ENCODE peak calls at places on chromosome 15, in five cellular contexts. H is CD8-positive, alpha-beta memory T cell; L is tibial artery; O is breast epithelium; S is body of pancreas. A is an unnamed sample.
A peak's percentile ranks its signal among the peaks of the same experiment; 100 is the strongest.

GRCh38 chr15:100330221-100330620 is 11.6 kb downstream of the ADAMTS17 start:
- DNase-seq in H (no peak), O (no peak), L (no peak), S (no peak), A (no peak)

GRCh38 chr15:78213956-78214355 is 20.4 kb downstream of the ACSBG1 start:
- DNase-seq in L (no peak), H (no peak), S (no peak), O (no peak), A (no peak)

GRCh38 chr15:88497109-88497761 is 29.7 kb downstream of the MRPS11 start:
- DNase-seq in L (no peak), S (no peak), O (no peak), H (no peak), A (no peak)

GRCh38 chr15:67025719-67026118 is 39.7 kb upstream of the SMAD3 start:
- DNase-seq in S (no peak), L (no peak), O (no peak), H (no peak), A (peak; percentile 49)

GRCh38 chr15:74828835-74829234 is 2.4 kb downstream of the CPLX3 start:
- DNase-seq in O (no peak), L (no peak), S (no peak), H (no peak), A (no peak)

GRCh38 chr15:27902680-27903385 is 196.3 kb downstream of the OCA2 start:
- DNase-seq in O (no peak), L (no peak), H (no peak), S (no peak), A (no peak)

GRCh38 chr15:83010709-83011270 is 649 bp downstream of the C15orf40 start:
- DNase-seq in S (peak; percentile 59), H (peak; percentile 78), O (peak; percentile 34), L (peak; percentile 80), A (peak; percentile 50)

GRCh38 chr15:66452421-66452820 is 45.1 kb downstream of the SNAPC5 start:
- DNase-seq in O (no peak), H (no peak), S (no peak), L (no peak), A (no peak)

GRCh38 chr15:87215100-87215499 is 1041.4 kb downstream of the NTRK3 start:
- DNase-seq in S (no peak), H (no peak), L (no peak), O (no peak), A (no peak)

GRCh38 chr15:76312540-76313174 is 1.4 kb upstream of the ETFA start:
- DNase-seq in H (no peak), L (no peak), S (no peak), O (no peak), A (no peak)

GRCh38 chr15:56031836-56032235 is 38.4 kb upstream of the NEDD4 start:
- DNase-seq in H (no peak), L (no peak), S (no peak), O (no peak), A (no peak)

GRCh38 chr15:34648335-34648631 is 64.8 kb upstream of the GOLGA8B start:
- DNase-seq in H (no peak), L (no peak), O (no peak), S (no peak), A (no peak)

GRCh38 chr15:65460948-65461347 is 38.2 kb upstream of the IGDCC4 start:
- DNase-seq in H (no peak), S (no peak), O (no peak), L (no peak), A (no peak)

GRCh38 chr15:60787737-60788513 is 309.0 kb upstream of the ICE2 start:
- DNase-seq in S (no peak), O (no peak), L (no peak), H (peak; percentile 54), A (no peak)

GRCh38 chr15:90763700-90764099 is 46.6 kb downstream of the BLM start:
- DNase-seq in H (no peak), L (no peak), S (no peak), O (no peak), A (no peak)

GRCh38 chr15:67064607-67065530 is 533 bp upstream of the SMAD3 start:
- DNase-seq in S (peak; percentile 73), L (no peak), H (peak; percentile 57), O (no peak), A (no peak)

GRCh38 chr15:91965501-91966180 is 112.1 kb downstream of the SLCO3A1 start:
- DNase-seq in O (peak; percentile 62), S (no peak), H (peak; percentile 12), L (peak; percentile 85), A (no peak)

GRCh38 chr15:83626171-83626802 is 27.6 kb upstream of the ADAMTSL3 start:
- DNase-seq in L (no peak), O (no peak), H (no peak), S (no peak), A (no peak)

GRCh38 chr15:41331281-41331680 is 1.1 kb downstream of the OIP5 start:
- DNase-seq in L (no peak), H (no peak), O (no peak), S (no peak), A (no peak)

GRCh38 chr15:72907733-72908132 is 124.2 kb upstream of the ADPGK start:
- DNase-seq in O (no peak), L (no peak), H (no peak), S (peak; percentile 18), A (no peak)

GRCh38 chr15:90609254-90610185 is 79.8 kb downstream of the CRTC3 start:
- DNase-seq in H (no peak), L (no peak), S (no peak), O (no peak), A (no peak)

GRCh38 chr15:46280753-46281521 is 646.1 kb downstream of the SQOR start:
- DNase-seq in S (no peak), L (no peak), H (no peak), O (no peak), A (no peak)

GRCh38 chr15:65082303-65082958 is 5.9 kb downstream of the KBTBD13 start:
- DNase-seq in S (no peak), H (no peak), O (no peak), L (peak; percentile 69), A (no peak)

GRCh38 chr15:34994925-34995324 is 6.8 kb upstream of the ZNF770 start:
- DNase-seq in O (no peak), L (no peak), S (no peak), H (no peak), A (no peak)

GRCh38 chr15:82132742-82133141 is 86.9 kb upstream of the MEX3B start:
- DNase-seq in H (no peak), O (no peak), L (no peak), S (no peak), A (no peak)

GRCh38 chr15:53133255-53133654 is 343.1 kb upstream of the ONECUT1 start:
- DNase-seq in H (no peak), L (no peak), O (no peak), S (no peak), A (no peak)

GRCh38 chr15:70539409-70539808 is 223.9 kb downstream of the UACA start:
- DNase-seq in O (no peak), L (no peak), S (no peak), H (no peak), A (no peak)

GRCh38 chr15:93152264-93152884 is 63.4 kb upstream of the RGMA start:
- DNase-seq in O (no peak), S (no peak), H (peak; percentile 82), L (no peak), A (no peak)

GRCh38 chr15:52870015-52870414 is 79.9 kb upstream of the ONECUT1 start:
- DNase-seq in H (no peak), L (no peak), S (no peak), O (no peak), A (no peak)

GRCh38 chr15:33706173-33706572 is 262.1 kb upstream of the CHRM5 start:
- DNase-seq in H (no peak), O (no peak), L (no peak), S (no peak), A (no peak)

GRCh38 chr15:60407406-60407805 is 9.6 kb upstream of the ANXA2 start:
- DNase-seq in H (no peak), L (no peak), S (no peak), O (no peak), A (no peak)

GRCh38 chr15:71807691-71808091 is 2.7 kb upstream of the NR2E3 start:
- DNase-seq in O (no peak), H (no peak), L (no peak), S (no peak), A (no peak)

GRCh38 chr15:61880079-61880478 is 180.2 kb downstream of the VPS13C start:
- DNase-seq in L (no peak), S (no peak), H (no peak), O (no peak), A (no peak)
- H3K36me3 ChIP-seq in L (peaks cover 12% of the 10 kb centered on the region), S (no peaks in the 10 kb centered on the region), H (no peaks in the 10 kb centered on the region), O (no peaks in the 10 kb centered on the region), A (no peaks in the 10 kb centered on the region)

DNA sequence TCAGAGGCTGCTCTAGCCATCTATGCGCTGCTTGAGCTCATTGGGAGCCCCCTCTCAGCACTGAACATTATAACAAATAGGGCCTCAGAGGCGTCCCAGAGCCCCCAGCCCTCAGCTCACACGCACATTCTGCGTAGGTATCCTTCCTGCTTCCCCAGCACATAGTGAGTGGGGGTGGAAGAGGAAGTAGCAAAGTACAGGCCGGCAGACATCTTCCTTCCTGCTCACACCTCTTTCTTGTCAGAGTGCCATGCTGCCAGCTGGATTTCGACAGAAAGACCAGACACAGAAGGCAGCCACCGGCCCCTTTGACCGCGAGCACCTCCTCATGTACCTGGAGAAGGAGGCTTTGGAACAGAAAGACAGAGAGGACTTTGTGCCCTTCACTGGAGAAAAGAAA is 16.6 kb downstream of the TMOD2 start:
- DNase-seq in O (no peak), L (no peak), H (no peak), S (no peak), A (no peak)
- H3K4me1 ChIP-seq in O (no peaks in the 10 kb centered on the region), L (no peaks in the 10 kb centered on the region), H (peaks cover 10% of the 10 kb centered on the region), S (no peaks in the 10 kb centered on the region), A (no peaks in the 10 kb centered on the region)

DNA sequence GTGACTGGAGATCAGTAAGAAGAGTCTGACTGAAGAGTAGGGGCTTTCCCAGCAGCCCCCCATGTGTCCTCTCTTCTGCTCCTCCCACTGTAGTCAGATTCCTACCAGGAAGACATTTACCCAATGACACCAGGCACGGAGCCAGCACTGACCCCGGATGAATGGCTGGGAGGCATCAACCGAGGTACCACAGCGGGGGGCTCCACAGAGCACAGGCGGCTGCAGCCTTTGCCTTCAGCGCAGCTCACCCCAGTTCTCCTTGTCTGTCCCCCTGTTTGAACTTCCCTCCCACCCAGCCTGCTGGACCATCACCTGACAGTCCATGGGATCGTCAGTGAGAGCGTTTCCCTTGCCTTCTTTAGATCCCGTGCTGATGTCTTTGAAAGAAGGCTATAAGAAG is 101.6 kb downstream of the ANP32A start:
- DNase-seq in S (no peak), L (no peak), H (no peak), O (no peak), A (no peak)
- H3K36me3 ChIP-seq in S (no peaks in the 10 kb centered on the region), L (no peaks in the 10 kb centered on the region), H (no peaks in the 10 kb centered on the region), O (no peaks in the 10 kb centered on the region), A (no peaks in the 10 kb centered on the region)

GRCh38 chr15:85540085-85540797 is 159.8 kb downstream of the AKAP13 start:
- DNase-seq in O (no peak), L (no peak), S (no peak), H (no peak), A (no peak)
- H3K4me1 ChIP-seq in O (no peaks in the 10 kb centered on the region), L (peaks cover 4% of the 10 kb centered on the region), S (peaks cover 36% of the 10 kb centered on the region), H (peaks cover 18% of the 10 kb centered on the region), A (no peaks in the 10 kb centered on the region)

A was measured in uterus.